ENCODE peak calls at places on chromosomes 11 and 22, in six cellular contexts. One of them, this sample, is unnamed.

GRCh38 chr11:8209208-8209807 is 40.5 kb upstream of the RIC3 start:
- DNase-seq in pancreas: peak; percentile 54
- DNase-seq in AG10803: no peak
- DNase-seq in mammary epithelial cell: no peak
- DNase-seq in transverse colon: no peak
- DNase-seq in adrenal gland: peak; percentile 44
- DNase-seq in this sample: no peak

GRCh38 chr22:30286813-30287625 is 2.3 kb downstream of the CASTOR1 start:
- DNase-seq in pancreas: peak; percentile 76
- DNase-seq in AG10803: no peak
- DNase-seq in mammary epithelial cell: peak; percentile 38
- DNase-seq in transverse colon: peak; percentile 87
- DNase-seq in adrenal gland: peak; percentile 80
- DNase-seq in this sample: peak; percentile 89

GRCh38 chr11:294795-295194 is 4.5 kb downstream of the IFITM5 start:
- DNase-seq in pancreas: peak; percentile 47
- DNase-seq in AG10803: no peak
- DNase-seq in mammary epithelial cell: no peak
- DNase-seq in transverse colon: no peak
- DNase-seq in adrenal gland: no peak
- DNase-seq in this sample: no peak

GRCh38 chr11:126156814-126157213 is 54.6 kb downstream of the RPUSD4 start:
- DNase-seq in pancreas: no peak
- DNase-seq in AG10803: no peak
- DNase-seq in mammary epithelial cell: no peak
- DNase-seq in transverse colon: no peak
- DNase-seq in adrenal gland: no peak
- DNase-seq in this sample: no peak

GRCh38 chr11:71425851-71426250 is 22.3 kb downstream of the DHCR7 start:
- DNase-seq in pancreas: no peak
- DNase-seq in AG10803: no peak
- DNase-seq in mammary epithelial cell: peak; percentile 85
- DNase-seq in transverse colon: no peak
- DNase-seq in adrenal gland: no peak
- DNase-seq in this sample: no peak

GRCh38 chr11:104581246-104581980 is 316.8 kb downstream of the CASP12 start:
- DNase-seq in pancreas: no peak
- DNase-seq in AG10803: no peak
- DNase-seq in mammary epithelial cell: peak; percentile 39
- DNase-seq in transverse colon: no peak
- DNase-seq in adrenal gland: no peak
- DNase-seq in this sample: no peak

GRCh38 chr11:27058456-27058855 is 17.8 kb downstream of the BBOX1 start:
- DNase-seq in pancreas: no peak
- DNase-seq in AG10803: peak; percentile 50
- DNase-seq in mammary epithelial cell: no peak
- DNase-seq in transverse colon: no peak
- DNase-seq in adrenal gland: no peak
- DNase-seq in this sample: no peak

GRCh38 chr11:83047515-83048225 is 24.0 kb downstream of the RAB30 start:
- DNase-seq in pancreas: no peak
- DNase-seq in AG10803: no peak
- DNase-seq in mammary epithelial cell: no peak
- DNase-seq in transverse colon: no peak
- DNase-seq in adrenal gland: no peak
- DNase-seq in this sample: no peak

GRCh38 chr11:57321996-57322880 is 2.5 kb downstream of the TNKS1BP1 start:
- DNase-seq in pancreas: peak; percentile 94
- DNase-seq in AG10803: peak; percentile 99
- DNase-seq in mammary epithelial cell: peak; percentile 97
- DNase-seq in transverse colon: peak; percentile 90
- DNase-seq in adrenal gland: peak; percentile 94
- DNase-seq in this sample: peak; percentile 61

GRCh38 chr11:19134004-19134403 is 17.0 kb downstream of the ZDHHC13 start:
- DNase-seq in pancreas: no peak
- DNase-seq in AG10803: no peak
- DNase-seq in mammary epithelial cell: no peak
- DNase-seq in transverse colon: no peak
- DNase-seq in adrenal gland: no peak
- DNase-seq in this sample: no peak

GRCh38 chr11:60831143-60831500 is 10.8 kb upstream of the CCDC86 start:
- DNase-seq in pancreas: peak; percentile 79
- DNase-seq in AG10803: peak; percentile 68
- DNase-seq in mammary epithelial cell: peak; percentile 72
- DNase-seq in transverse colon: peak; percentile 86
- DNase-seq in adrenal gland: peak; percentile 90
- DNase-seq in this sample: peak; percentile 80

GRCh38 chr22:22894740-22895731 is 7.4 kb downstream of the IGLL5 start:
- DNase-seq in pancreas: no peak
- DNase-seq in AG10803: no peak
- DNase-seq in mammary epithelial cell: no peak
- DNase-seq in transverse colon: peak; percentile 11
- DNase-seq in adrenal gland: no peak
- DNase-seq in this sample: no peak

GRCh38 chr11:122745111-122745510 is 89.6 kb downstream of the UBASH3B start:
- DNase-seq in pancreas: no peak
- DNase-seq in AG10803: no peak
- DNase-seq in mammary epithelial cell: no peak
- DNase-seq in transverse colon: no peak
- DNase-seq in adrenal gland: no peak
- DNase-seq in this sample: no peak

GRCh38 chr11:58923300-58923788 is 15.9 kb upstream of the GLYATL1 start:
- DNase-seq in pancreas: no peak
- DNase-seq in AG10803: peak; percentile 36
- DNase-seq in mammary epithelial cell: peak; percentile 86
- DNase-seq in transverse colon: peak; percentile 21
- DNase-seq in adrenal gland: no peak
- DNase-seq in this sample: no peak

GRCh38 chr11:23897453-23898289 is 599.2 kb upstream of the LUZP2 start:
- DNase-seq in pancreas: no peak
- DNase-seq in AG10803: peak; percentile 94
- DNase-seq in mammary epithelial cell: peak; percentile 62
- DNase-seq in transverse colon: no peak
- DNase-seq in adrenal gland: no peak
- DNase-seq in this sample: no peak

GRCh38 chr11:111675891-111676290 is 73.6 kb downstream of the SIK2 start:
- DNase-seq in pancreas: no peak
- DNase-seq in AG10803: no peak
- DNase-seq in mammary epithelial cell: no peak
- DNase-seq in transverse colon: no peak
- DNase-seq in adrenal gland: no peak
- DNase-seq in this sample: no peak

GRCh38 chr22:50009765-50010675 is 2.5 kb downstream of the IL17REL start:
- DNase-seq in pancreas: peak; percentile 28
- DNase-seq in AG10803: no peak
- DNase-seq in mammary epithelial cell: no peak
- DNase-seq in transverse colon: peak; percentile 5
- DNase-seq in adrenal gland: no peak
- DNase-seq in this sample: peak; percentile 16

GRCh38 chr11:5476184-5476819 is 12.2 kb upstream of the OR52D1 start:
- DNase-seq in pancreas: peak; percentile 12
- DNase-seq in AG10803: peak; percentile 57
- DNase-seq in mammary epithelial cell: peak; percentile 27
- DNase-seq in transverse colon: peak; percentile 25
- DNase-seq in adrenal gland: peak; percentile 66
- DNase-seq in this sample: peak; percentile 58

GRCh38 chr11:35786918-35787557 is 124.5 kb downstream of the TRIM44 start:
- DNase-seq in pancreas: no peak
- DNase-seq in AG10803: peak; percentile 77
- DNase-seq in mammary epithelial cell: no peak
- DNase-seq in transverse colon: no peak
- DNase-seq in adrenal gland: no peak
- DNase-seq in this sample: no peak

GRCh38 chr11:121800704-121801516 is 315.1 kb downstream of the BLID start:
- DNase-seq in pancreas: no peak
- DNase-seq in AG10803: peak; percentile 56
- DNase-seq in mammary epithelial cell: no peak
- DNase-seq in transverse colon: no peak
- DNase-seq in adrenal gland: no peak
- DNase-seq in this sample: peak; percentile 35

GRCh38 chr11:24267015-24267414 is 229.8 kb upstream of the LUZP2 start:
- DNase-seq in pancreas: no peak
- DNase-seq in AG10803: no peak
- DNase-seq in mammary epithelial cell: no peak
- DNase-seq in transverse colon: no peak
- DNase-seq in adrenal gland: no peak
- DNase-seq in this sample: no peak

GRCh38 chr11:97938789-97939188 is 1082.0 kb upstream of the CNTN5 start:
- DNase-seq in pancreas: no peak
- DNase-seq in AG10803: no peak
- DNase-seq in mammary epithelial cell: no peak
- DNase-seq in transverse colon: no peak
- DNase-seq in adrenal gland: no peak
- DNase-seq in this sample: no peak

GRCh38 chr22:49411236-49411635 is 416.4 kb downstream of the BRD1 start:
- DNase-seq in pancreas: no peak
- DNase-seq in AG10803: no peak
- DNase-seq in mammary epithelial cell: no peak
- DNase-seq in transverse colon: no peak
- DNase-seq in adrenal gland: no peak
- DNase-seq in this sample: no peak

GRCh38 chr11:117095301-117096139 is 2.7 kb downstream of the SIK3 start:
- DNase-seq in pancreas: no peak
- DNase-seq in AG10803: peak; percentile 86
- DNase-seq in mammary epithelial cell: no peak
- DNase-seq in transverse colon: no peak
- DNase-seq in adrenal gland: no peak
- DNase-seq in this sample: no peak

GRCh38 chr11:117097567-117098268 is 510 bp downstream of the SIK3 start:
- DNase-seq in pancreas: peak; percentile 39
- DNase-seq in AG10803: peak; percentile 18
- DNase-seq in mammary epithelial cell: no peak
- DNase-seq in transverse colon: peak; percentile 44
- DNase-seq in adrenal gland: peak; percentile 54
- DNase-seq in this sample: peak; percentile 50

GRCh38 chr11:117094776-117095175 is 3.5 kb downstream of the SIK3 start:
- DNase-seq in pancreas: no peak
- DNase-seq in AG10803: peak; percentile 56
- DNase-seq in mammary epithelial cell: peak; percentile 43
- DNase-seq in transverse colon: no peak
- DNase-seq in adrenal gland: no peak
- DNase-seq in this sample: no peak

GRCh38 chr11:117096973-117097566 is 1.2 kb downstream of the SIK3 start:
- DNase-seq in pancreas: no peak
- DNase-seq in AG10803: no peak
- DNase-seq in mammary epithelial cell: no peak
- DNase-seq in transverse colon: no peak
- DNase-seq in adrenal gland: no peak
- DNase-seq in this sample: no peak

GRCh38 chr11:117096140-117096972 is 1.9 kb downstream of the SIK3 start:
- DNase-seq in pancreas: no peak
- DNase-seq in AG10803: no peak
- DNase-seq in mammary epithelial cell: no peak
- DNase-seq in transverse colon: peak; percentile 52
- DNase-seq in adrenal gland: no peak
- DNase-seq in this sample: no peak
- TF ChIP-seq CTCF in pancreas: no peak
- TF ChIP-seq CTCF in AG10803: peak; percentile 2
- TF ChIP-seq CTCF in mammary epithelial cell: no peak
- TF ChIP-seq CTCF in transverse colon: no peak
- TF ChIP-seq CTCF in adrenal gland: no peak
- TF ChIP-seq CTCF in this sample: no peak

GRCh38 chr22:27490080-27490479 is 311.5 kb downstream of the MN1 start:
- DNase-seq in pancreas: peak; percentile 30
- DNase-seq in AG10803: no peak
- DNase-seq in mammary epithelial cell: no peak
- DNase-seq in transverse colon: no peak
- DNase-seq in adrenal gland: no peak
- DNase-seq in this sample: no peak

GRCh38 chr22:27485842-27486241 is 315.7 kb downstream of the MN1 start:
- DNase-seq in pancreas: no peak
- DNase-seq in AG10803: no peak
- DNase-seq in mammary epithelial cell: no peak
- DNase-seq in transverse colon: no peak
- DNase-seq in adrenal gland: no peak
- DNase-seq in this sample: no peak

GRCh38 chr22:27488456-27489224 is 312.9 kb downstream of the MN1 start:
- DNase-seq in pancreas: peak; percentile 55
- DNase-seq in AG10803: no peak
- DNase-seq in mammary epithelial cell: no peak
- DNase-seq in transverse colon: no peak
- DNase-seq in adrenal gland: no peak
- DNase-seq in this sample: no peak

GRCh38 chr22:27489265-27489675 is 312.3 kb downstream of the MN1 start:
- DNase-seq in pancreas: peak; percentile 83
- DNase-seq in AG10803: no peak
- DNase-seq in mammary epithelial cell: no peak
- DNase-seq in transverse colon: peak; percentile 86
- DNase-seq in adrenal gland: no peak
- DNase-seq in this sample: no peak

GRCh38 chr22:27487600-27488450 is 313.7 kb downstream of the MN1 start:
- DNase-seq in pancreas: peak; percentile 34
- DNase-seq in AG10803: no peak
- DNase-seq in mammary epithelial cell: no peak
- DNase-seq in transverse colon: no peak
- DNase-seq in adrenal gland: no peak
- DNase-seq in this sample: no peak
- TF ChIP-seq CTCF in pancreas: no peak
- TF ChIP-seq CTCF in AG10803: no peak
- TF ChIP-seq CTCF in mammary epithelial cell: no peak
- TF ChIP-seq CTCF in transverse colon: no peak
- TF ChIP-seq CTCF in adrenal gland: no peak
- TF ChIP-seq CTCF in this sample: no peak

DNA sequence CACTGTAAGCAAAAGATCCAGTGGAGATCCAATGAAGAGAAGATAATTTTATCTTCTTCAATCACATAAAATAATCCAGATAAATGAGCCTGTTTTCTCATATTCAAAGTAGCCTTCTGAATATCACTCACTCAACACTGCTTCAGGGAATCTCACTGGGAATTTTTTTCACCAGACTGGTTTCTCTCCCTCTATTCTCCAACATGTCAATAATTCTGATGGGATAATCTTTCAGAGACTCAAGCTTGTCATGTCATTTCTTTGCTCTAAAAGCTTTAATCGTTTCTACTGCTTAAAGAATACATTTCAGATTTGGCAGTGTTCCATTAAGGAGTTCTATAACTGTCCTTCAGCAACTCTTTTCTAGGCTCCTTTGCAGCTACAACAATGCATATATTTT is 16.3 kb downstream of the CNTN5 start:
- DNase-seq in pancreas: no peak
- DNase-seq in AG10803: no peak
- DNase-seq in mammary epithelial cell: no peak
- DNase-seq in transverse colon: no peak
- DNase-seq in adrenal gland: no peak
- DNase-seq in this sample: no peak
- TF ChIP-seq CTCF in pancreas: no peak
- TF ChIP-seq CTCF in AG10803: no peak
- TF ChIP-seq CTCF in mammary epithelial cell: no peak
- TF ChIP-seq CTCF in transverse colon: no peak
- TF ChIP-seq CTCF in adrenal gland: no peak
- TF ChIP-seq CTCF in this sample: no peak

DNA sequence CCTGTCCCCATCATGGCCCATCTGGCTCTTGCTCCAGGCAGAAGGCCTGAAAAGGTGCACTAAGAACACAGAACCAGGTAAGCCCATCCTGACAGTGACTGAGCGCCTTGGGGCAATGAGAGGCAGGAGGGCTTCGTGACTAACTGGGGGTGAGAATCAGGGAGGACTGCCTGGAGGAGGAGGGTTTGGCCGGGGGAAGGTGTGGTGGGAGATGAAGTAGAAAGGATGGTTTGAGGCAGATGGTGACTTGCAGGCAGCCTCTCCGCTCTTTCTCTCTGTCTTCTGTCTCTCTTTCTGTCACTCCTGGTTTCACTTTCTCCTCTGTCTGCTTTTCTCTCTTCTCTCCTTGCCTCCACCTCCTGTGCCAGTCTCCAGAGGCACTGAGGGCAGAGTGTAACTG is 60.8 kb downstream of the CACNA1I start:
- DNase-seq in pancreas: no peak
- DNase-seq in AG10803: no peak
- DNase-seq in mammary epithelial cell: no peak
- DNase-seq in transverse colon: no peak
- DNase-seq in adrenal gland: no peak
- DNase-seq in this sample: no peak
- TF ChIP-seq CTCF in pancreas: no peak
- TF ChIP-seq CTCF in AG10803: no peak
- TF ChIP-seq CTCF in mammary epithelial cell: no peak
- TF ChIP-seq CTCF in transverse colon: no peak
- TF ChIP-seq CTCF in adrenal gland: no peak
- TF ChIP-seq CTCF in this sample: no peak

This sample was measured in endothelial cell.